ENCODE peak calls at places on chromosomes 2 and 18, in nine cellular contexts. One of them, this sample, is unnamed.

GRCh38 chr2:144681389-144681788 is 161.5 kb upstream of the ZEB2 start:
- DNase-seq in OCI-LY7: no peak
- DNase-seq in neuronal stem cell: no peak
- DNase-seq in Panc1: no peak
- DNase-seq in endothelial cell of umbilical vein: no peak
- DNase-seq in psoas muscle: no peak
- DNase-seq in fibroblast of lung: no peak
- DNase-seq in HepG2: no peak
- DNase-seq in CD8-positive, alpha-beta T cell: no peak
- DNase-seq in this sample: no peak

GRCh38 chr18:61785588-61785987 is 107.2 kb downstream of the RNF152 start:
- DNase-seq in fibroblast of lung: peak; percentile 56
- DNase-seq in HepG2: no peak
- DNase-seq in Panc1: no peak
- DNase-seq in OCI-LY7: no peak
- DNase-seq in CD8-positive, alpha-beta T cell: no peak
- DNase-seq in endothelial cell of umbilical vein: no peak
- DNase-seq in psoas muscle: no peak
- DNase-seq in neuronal stem cell: no peak
- DNase-seq in this sample: no peak

GRCh38 chr2:233051241-233052149 is 8.6 kb upstream of the INPP5D start:
- DNase-seq in Panc1: no peak
- DNase-seq in CD8-positive, alpha-beta T cell: no peak
- DNase-seq in OCI-LY7: no peak
- DNase-seq in fibroblast of lung: peak; percentile 83
- DNase-seq in psoas muscle: peak; percentile 71
- DNase-seq in neuronal stem cell: no peak
- DNase-seq in endothelial cell of umbilical vein: peak; percentile 89
- DNase-seq in HepG2: no peak
- DNase-seq in this sample: no peak

GRCh38 chr18:43422483-43422882 is 145.2 kb upstream of the SYT4 start:
- DNase-seq in OCI-LY7: no peak
- DNase-seq in psoas muscle: no peak
- DNase-seq in neuronal stem cell: no peak
- DNase-seq in HepG2: no peak
- DNase-seq in Panc1: no peak
- DNase-seq in endothelial cell of umbilical vein: no peak
- DNase-seq in CD8-positive, alpha-beta T cell: no peak
- DNase-seq in fibroblast of lung: peak; percentile 3
- DNase-seq in this sample: no peak

GRCh38 chr18:78975699-78976098 is 3.9 kb upstream of the SALL3 start:
- DNase-seq in HepG2: no peak
- DNase-seq in OCI-LY7: no peak
- DNase-seq in neuronal stem cell: no peak
- DNase-seq in endothelial cell of umbilical vein: no peak
- DNase-seq in psoas muscle: no peak
- DNase-seq in fibroblast of lung: no peak
- DNase-seq in CD8-positive, alpha-beta T cell: no peak
- DNase-seq in Panc1: no peak
- DNase-seq in this sample: no peak

GRCh38 chr2:64615844-64616536 is 37.7 kb downstream of the SERTAD2 start:
- DNase-seq in psoas muscle: no peak
- DNase-seq in CD8-positive, alpha-beta T cell: no peak
- DNase-seq in fibroblast of lung: no peak
- DNase-seq in OCI-LY7: no peak
- DNase-seq in Panc1: no peak
- DNase-seq in HepG2: no peak
- DNase-seq in neuronal stem cell: no peak
- DNase-seq in endothelial cell of umbilical vein: no peak
- DNase-seq in this sample: no peak

GRCh38 chr2:204545861-204546773 is 842 bp downstream of the PARD3B start:
- DNase-seq in OCI-LY7: no peak
- DNase-seq in psoas muscle: no peak
- DNase-seq in neuronal stem cell: no peak
- DNase-seq in endothelial cell of umbilical vein: peak; percentile 29
- DNase-seq in CD8-positive, alpha-beta T cell: no peak
- DNase-seq in fibroblast of lung: no peak
- DNase-seq in Panc1: no peak
- DNase-seq in HepG2: no peak
- DNase-seq in this sample: no peak

GRCh38 chr2:55871637-55872036 is 51.9 kb downstream of the EFEMP1 start:
- DNase-seq in OCI-LY7: peak; percentile 32
- DNase-seq in neuronal stem cell: no peak
- DNase-seq in endothelial cell of umbilical vein: no peak
- DNase-seq in HepG2: no peak
- DNase-seq in psoas muscle: no peak
- DNase-seq in Panc1: no peak
- DNase-seq in CD8-positive, alpha-beta T cell: no peak
- DNase-seq in fibroblast of lung: no peak
- DNase-seq in this sample: no peak

GRCh38 chr2:30641765-30642341 is 165.4 kb downstream of the CAPN13 start:
- DNase-seq in CD8-positive, alpha-beta T cell: no peak
- DNase-seq in fibroblast of lung: no peak
- DNase-seq in neuronal stem cell: no peak
- DNase-seq in Panc1: no peak
- DNase-seq in OCI-LY7: no peak
- DNase-seq in psoas muscle: no peak
- DNase-seq in endothelial cell of umbilical vein: no peak
- DNase-seq in HepG2: no peak
- DNase-seq in this sample: no peak

GRCh38 chr2:72131916-72132841 is 15.5 kb downstream of the CYP26B1 start:
- DNase-seq in fibroblast of lung: no peak
- DNase-seq in HepG2: no peak
- DNase-seq in CD8-positive, alpha-beta T cell: no peak
- DNase-seq in neuronal stem cell: no peak
- DNase-seq in endothelial cell of umbilical vein: no peak
- DNase-seq in Panc1: no peak
- DNase-seq in OCI-LY7: no peak
- DNase-seq in psoas muscle: no peak
- DNase-seq in this sample: no peak

GRCh38 chr2:121043827-121044222 is 241.2 kb downstream of the TFCP2L1 start:
- DNase-seq in neuronal stem cell: no peak
- DNase-seq in fibroblast of lung: no peak
- DNase-seq in psoas muscle: no peak
- DNase-seq in endothelial cell of umbilical vein: no peak
- DNase-seq in CD8-positive, alpha-beta T cell: no peak
- DNase-seq in HepG2: no peak
- DNase-seq in Panc1: no peak
- DNase-seq in OCI-LY7: no peak
- DNase-seq in this sample: no peak

GRCh38 chr2:223696719-223697118 is 94.6 kb upstream of the SCG2 start:
- DNase-seq in fibroblast of lung: peak; percentile 66
- DNase-seq in neuronal stem cell: no peak
- DNase-seq in psoas muscle: no peak
- DNase-seq in OCI-LY7: no peak
- DNase-seq in endothelial cell of umbilical vein: peak; percentile 73
- DNase-seq in Panc1: no peak
- DNase-seq in HepG2: peak; percentile 41
- DNase-seq in CD8-positive, alpha-beta T cell: no peak
- DNase-seq in this sample: no peak

GRCh38 chr2:237438082-237438925 is 24.3 kb upstream of the COL6A3 start:
- DNase-seq in neuronal stem cell: no peak
- DNase-seq in OCI-LY7: no peak
- DNase-seq in fibroblast of lung: peak; percentile 35
- DNase-seq in psoas muscle: no peak
- DNase-seq in Panc1: no peak
- DNase-seq in endothelial cell of umbilical vein: no peak
- DNase-seq in CD8-positive, alpha-beta T cell: no peak
- DNase-seq in HepG2: no peak
- DNase-seq in this sample: no peak

GRCh38 chr2:188292446-188293239 is 969 bp downstream of the GULP1 start:
- DNase-seq in CD8-positive, alpha-beta T cell: no peak
- DNase-seq in endothelial cell of umbilical vein: peak; percentile 91
- DNase-seq in HepG2: no peak
- DNase-seq in OCI-LY7: no peak
- DNase-seq in Panc1: peak; percentile 78
- DNase-seq in neuronal stem cell: peak; percentile 77
- DNase-seq in fibroblast of lung: peak; percentile 89
- DNase-seq in psoas muscle: peak; percentile 79
- DNase-seq in this sample: no peak

GRCh38 chr2:108958632-108959341 is 30.2 kb downstream of the EDAR start:
- DNase-seq in neuronal stem cell: no peak
- DNase-seq in endothelial cell of umbilical vein: no peak
- DNase-seq in psoas muscle: no peak
- DNase-seq in Panc1: no peak
- DNase-seq in fibroblast of lung: no peak
- DNase-seq in OCI-LY7: no peak
- DNase-seq in CD8-positive, alpha-beta T cell: no peak
- DNase-seq in HepG2: no peak
- DNase-seq in this sample: no peak
- H3K4me3 ChIP-seq in neuronal stem cell: no peak overlapping the region
- H3K4me3 ChIP-seq in endothelial cell of umbilical vein: no peak overlapping the region
- H3K4me3 ChIP-seq in psoas muscle: no peak overlapping the region
- H3K4me3 ChIP-seq in Panc1: no peak overlapping the region
- H3K4me3 ChIP-seq in fibroblast of lung: no peak overlapping the region
- H3K4me3 ChIP-seq in OCI-LY7: no peak overlapping the region
- H3K4me3 ChIP-seq in CD8-positive, alpha-beta T cell: peak overlapping the region; percentile 15
- H3K4me3 ChIP-seq in HepG2: no peak overlapping the region
- H3K4me3 ChIP-seq in this sample: no peak overlapping the region

DNA sequence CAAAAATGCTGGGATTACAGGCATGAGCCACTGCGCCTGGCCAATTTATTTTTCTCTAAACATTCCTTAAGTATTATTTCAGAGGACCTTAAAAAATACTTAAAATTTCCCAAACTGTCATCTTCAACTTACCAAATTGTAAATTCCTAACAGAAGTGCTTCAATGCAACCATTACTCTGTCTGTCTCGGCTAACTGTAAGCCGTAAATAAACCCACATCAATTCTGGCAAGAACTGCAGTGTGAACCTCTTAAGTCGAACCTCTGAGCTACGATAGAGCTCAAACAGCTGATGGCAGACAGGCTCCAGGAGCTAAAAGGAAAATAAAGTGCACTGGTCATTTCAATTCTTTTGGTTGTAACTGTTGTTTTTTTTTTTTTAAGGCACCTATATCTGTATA is 53.4 kb upstream of the ORC2 start:
- DNase-seq in endothelial cell of umbilical vein: no peak
- DNase-seq in OCI-LY7: no peak
- DNase-seq in CD8-positive, alpha-beta T cell: no peak
- DNase-seq in neuronal stem cell: no peak
- DNase-seq in HepG2: no peak
- DNase-seq in fibroblast of lung: no peak
- DNase-seq in Panc1: no peak
- DNase-seq in psoas muscle: no peak
- DNase-seq in this sample: no peak
- H3K36me3 ChIP-seq in endothelial cell of umbilical vein: no peaks in the 10 kb centered on the region
- H3K36me3 ChIP-seq in OCI-LY7: peaks cover 17% of the 10 kb centered on the region
- H3K36me3 ChIP-seq in CD8-positive, alpha-beta T cell: peaks cover 8% of the 10 kb centered on the region
- H3K36me3 ChIP-seq in neuronal stem cell: peaks cover 1% of the 10 kb centered on the region
- H3K36me3 ChIP-seq in HepG2: peaks cover 4% of the 10 kb centered on the region
- H3K36me3 ChIP-seq in fibroblast of lung: peaks cover under 1% of the 10 kb centered on the region
- H3K36me3 ChIP-seq in Panc1: no peaks in the 10 kb centered on the region
- H3K36me3 ChIP-seq in psoas muscle: peaks cover 2% of the 10 kb centered on the region
- H3K36me3 ChIP-seq in this sample: no peaks in the 10 kb centered on the region

GRCh38 chr18:46408334-46408987 is 248.6 kb downstream of the LOXHD1 start:
- DNase-seq in endothelial cell of umbilical vein: no peak
- DNase-seq in OCI-LY7: peak; percentile 5
- DNase-seq in HepG2: peak; percentile 10
- DNase-seq in psoas muscle: no peak
- DNase-seq in Panc1: no peak
- DNase-seq in CD8-positive, alpha-beta T cell: no peak
- DNase-seq in neuronal stem cell: no peak
- DNase-seq in fibroblast of lung: no peak
- DNase-seq in this sample: no peak
- H3K4me1 ChIP-seq in endothelial cell of umbilical vein: no peaks in the 10 kb centered on the region
- H3K4me1 ChIP-seq in OCI-LY7: no peaks in the 10 kb centered on the region
- H3K4me1 ChIP-seq in HepG2: no peaks in the 10 kb centered on the region
- H3K4me1 ChIP-seq in psoas muscle: peaks cover 59% of the 10 kb centered on the region
- H3K4me1 ChIP-seq in Panc1: peaks cover 2% of the 10 kb centered on the region
- H3K4me1 ChIP-seq in CD8-positive, alpha-beta T cell: no peaks in the 10 kb centered on the region
- H3K4me1 ChIP-seq in neuronal stem cell: peaks cover 17% of the 10 kb centered on the region
- H3K4me1 ChIP-seq in fibroblast of lung: no peaks in the 10 kb centered on the region
- H3K4me1 ChIP-seq in this sample: no peaks in the 10 kb centered on the region

DNA sequence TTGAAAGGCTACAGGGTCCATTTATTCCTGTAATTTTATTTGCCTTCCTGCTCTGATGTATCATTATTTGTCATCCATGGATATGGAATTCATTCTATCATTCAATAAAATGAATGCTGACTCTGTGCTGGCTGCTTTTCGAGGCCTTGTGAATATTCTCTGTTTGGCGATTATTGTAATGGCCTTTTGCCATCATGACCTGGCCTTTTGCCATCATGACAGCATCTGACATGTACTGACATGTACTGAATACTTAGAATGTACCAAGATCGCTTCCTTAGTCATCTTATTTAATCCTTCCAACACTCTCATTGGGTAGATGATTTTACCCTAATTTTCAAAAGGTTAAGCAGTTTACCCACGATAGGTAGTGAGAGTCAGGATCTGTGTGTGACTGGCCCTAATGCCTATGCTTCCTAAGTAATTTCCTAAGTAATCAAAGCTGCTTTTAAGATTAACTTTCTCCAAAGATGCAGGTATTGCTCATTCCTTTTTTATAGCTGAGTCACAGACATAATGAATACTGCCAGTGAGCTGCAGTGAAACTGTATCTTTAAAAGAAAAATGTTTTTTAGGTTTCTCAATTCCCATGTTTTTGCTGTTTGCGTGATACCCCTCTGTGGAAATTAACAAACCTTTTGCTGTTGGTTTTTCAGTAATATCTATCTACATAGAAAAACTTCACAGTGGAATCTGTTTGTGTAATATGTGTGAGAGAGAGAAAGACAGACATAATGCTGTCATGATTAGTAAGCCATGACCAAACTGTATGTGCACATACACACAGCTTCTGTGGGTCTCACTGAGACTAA is 127.8 kb downstream of the CERS6 start:
- DNase-seq in HepG2: no peak
- DNase-seq in endothelial cell of umbilical vein: peak; percentile 17
- DNase-seq in psoas muscle: peak; percentile 30
- DNase-seq in Panc1: no peak
- DNase-seq in OCI-LY7: no peak
- DNase-seq in CD8-positive, alpha-beta T cell: no peak
- DNase-seq in neuronal stem cell: no peak
- DNase-seq in fibroblast of lung: peak; percentile 75
- DNase-seq in this sample: no peak
- H3K4me3 ChIP-seq in HepG2: no peak overlapping the region
- H3K4me3 ChIP-seq in endothelial cell of umbilical vein: no peak overlapping the region
- H3K4me3 ChIP-seq in psoas muscle: peak overlapping the region; percentile 13
- H3K4me3 ChIP-seq in Panc1: no peak overlapping the region
- H3K4me3 ChIP-seq in OCI-LY7: no peak overlapping the region
- H3K4me3 ChIP-seq in CD8-positive, alpha-beta T cell: no peak overlapping the region
- H3K4me3 ChIP-seq in neuronal stem cell: no peak overlapping the region
- H3K4me3 ChIP-seq in fibroblast of lung: no peak overlapping the region
- H3K4me3 ChIP-seq in this sample: no peak overlapping the region

DNA sequence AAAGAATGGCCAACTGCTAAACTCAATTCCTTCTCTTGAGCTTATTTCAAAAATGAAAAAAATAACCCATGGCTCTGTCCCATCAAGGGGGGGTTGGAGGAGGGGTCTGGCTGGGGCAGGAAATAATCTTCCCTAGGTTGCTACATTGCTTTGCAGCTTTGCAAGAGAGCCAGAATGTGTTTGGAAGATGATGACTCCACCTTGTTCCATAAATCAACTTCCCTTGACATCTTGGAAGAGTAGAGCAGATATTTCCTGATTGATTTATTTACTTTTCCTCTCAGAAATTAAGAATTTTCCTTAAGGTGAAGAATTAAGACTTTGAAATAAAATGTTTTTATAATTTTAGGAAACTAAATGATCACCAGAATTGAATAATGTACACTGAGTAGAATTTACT is 41.3 kb downstream of the ESCO1 start:
- DNase-seq in fibroblast of lung: no peak
- DNase-seq in Panc1: no peak
- DNase-seq in psoas muscle: no peak
- DNase-seq in endothelial cell of umbilical vein: no peak
- DNase-seq in CD8-positive, alpha-beta T cell: no peak
- DNase-seq in OCI-LY7: no peak
- DNase-seq in HepG2: no peak
- DNase-seq in neuronal stem cell: no peak
- DNase-seq in this sample: no peak
- H3K36me3 ChIP-seq in fibroblast of lung: no peaks in the 10 kb centered on the region
- H3K36me3 ChIP-seq in Panc1: peaks cover 15% of the 10 kb centered on the region
- H3K36me3 ChIP-seq in psoas muscle: peaks cover 5% of the 10 kb centered on the region
- H3K36me3 ChIP-seq in endothelial cell of umbilical vein: peaks cover 2% of the 10 kb centered on the region
- H3K36me3 ChIP-seq in CD8-positive, alpha-beta T cell: peaks cover 21% of the 10 kb centered on the region
- H3K36me3 ChIP-seq in OCI-LY7: peaks cover 96% of the 10 kb centered on the region
- H3K36me3 ChIP-seq in HepG2: peaks cover 4% of the 10 kb centered on the region
- H3K36me3 ChIP-seq in neuronal stem cell: peaks cover 87% of the 10 kb centered on the region
- H3K36me3 ChIP-seq in this sample: peaks cover 23% of the 10 kb centered on the region

This sample was measured in CD4-positive, alpha-beta memory T cell.